ENCODE peak calls at places on chromosomes 13 and 19, in six cellular contexts. X is stimulated activated CD8-positive, alpha-beta memory T cell treated with anti-CD3 and anti-CD28 coated beads, Interleukin-15, amount 100 ng/mL, for 48 hours; J is activated CD4-positive, alpha-beta T cell treated with anti-CD3 and anti-CD28 coated beads, Interleukin-2, amount 50 U/mL, for 24 hours; A is AG09309; G is AG04449; V is NCI-H1092 treated with DMSO at 0.1 percent for 48 hours. I is an unnamed sample.

GRCh38 chr19:6521718-6522646 is 8.8 kb upstream of the TNFSF9 start:
- DNase-seq in A (no peak), J (no peak), G (no peak), X (peak), V (no peak), I (no peak)

GRCh38 chr19:48989701-48990291 is 3.3 kb downstream of the GYS1 start:
- DNase-seq in X (no peak), J (no peak), V (no peak), A (no peak), G (no peak), I (peak)

GRCh38 chr13:57063007-57063406 is 77.7 kb upstream of the PRR20A start:
- DNase-seq in G (no peak), J (no peak), V (no peak), X (no peak), A (no peak), I (no peak)

GRCh38 chr19:10009714-10010224 is 535 bp downstream of the COL5A3 start:
- DNase-seq in A (no peak), G (no peak), X (no peak), V (no peak), J (no peak), I (no peak)

GRCh38 chr19:32469796-32470195 is 64.2 kb downstream of the DPY19L3 start:
- DNase-seq in A (no peak), G (no peak), V (no peak), X (no peak), J (no peak), I (no peak)

GRCh38 chr19:13803038-13803437 is 7.8 kb downstream of the ZSWIM4 start:
- DNase-seq in A (no peak), X (no peak), J (no peak), G (no peak), V (no peak), I (no peak)

GRCh38 chr13:59533561-59534337 is 630.0 kb downstream of the DIAPH3 start:
- DNase-seq in A (no peak), V (peak), G (no peak), J (no peak), X (no peak), I (no peak)

GRCh38 chr19:12886943-12887747 is at the start of gene KLF1:
- DNase-seq in A (no peak), J (no peak), G (no peak), V (no peak), X (no peak), I (no peak)

GRCh38 chr13:30103161-30103858 is 204.0 kb downstream of the KATNAL1 start:
- DNase-seq in A (no peak), J (no peak), X (no peak), G (no peak), V (no peak), I (no peak)

GRCh38 chr19:35468637-35469036 is 20.6 kb downstream of the FFAR2 start:
- DNase-seq in G (peak), V (peak), J (peak), A (no peak), X (peak), I (no peak)

GRCh38 chr19:7901337-7901736 is 2.3 kb upstream of the MAP2K7 start:
- DNase-seq in J (no peak), X (no peak), G (no peak), A (no peak), V (no peak), I (no peak)

GRCh38 chr13:23509781-23510543 is 60.2 kb upstream of the TNFRSF19 start:
- DNase-seq in J (no peak), V (no peak), A (peak), X (no peak), G (no peak), I (peak)

GRCh38 chr19:5655412-5655811 is 24.9 kb downstream of the MICOS13 start:
- DNase-seq in J (no peak), G (no peak), A (no peak), X (no peak), V (no peak), I (no peak)

GRCh38 chr19:2805991-2806649 is 13.5 kb upstream of the ZNF554 start:
- DNase-seq in A (no peak), G (no peak), J (no peak), X (no peak), V (no peak), I (no peak)

GRCh38 chr19:7247160-7247559 is 47.1 kb downstream of the INSR start:
- DNase-seq in V (no peak), A (no peak), J (no peak), G (no peak), X (no peak), I (no peak)

GRCh38 chr19:45901912-45902650 is at the start of gene MYPOP:
- DNase-seq in J (peak), X (no peak), A (no peak), V (no peak), G (no peak), I (no peak)

GRCh38 chr13:114087430-114087829 is 45.0 kb downstream of the RASA3 start:
- DNase-seq in X (no peak), G (no peak), V (no peak), J (no peak), A (no peak), I (no peak)

GRCh38 chr19:49071860-49072547 is 495 bp downstream of the KCNA7 start:
- DNase-seq in X (no peak), V (no peak), G (no peak), J (no peak), A (no peak), I (no peak)

GRCh38 chr13:101690871-101691270 is 238.4 kb downstream of the ITGBL1 start:
- DNase-seq in G (no peak), J (no peak), X (no peak), A (no peak), V (no peak), I (no peak)

GRCh38 chr19:40754611-40755247 is 3.7 kb downstream of the SNRPA start:
- DNase-seq in V (no peak), G (no peak), A (no peak), X (peak), J (peak), I (no peak)

GRCh38 chr19:52621376-52621775 is 16.8 kb downstream of the ZNF83 start:
- DNase-seq in G (no peak), V (no peak), X (no peak), A (no peak), J (no peak), I (no peak)

GRCh38 chr13:21149568-21149967 is 26.8 kb downstream of the SKA3 start:
- DNase-seq in V (no peak), G (no peak), X (no peak), A (no peak), J (no peak), I (no peak)

GRCh38 chr19:32522967-32523366 is 58.0 kb upstream of the PDCD5 start:
- DNase-seq in J (no peak), X (no peak), A (no peak), G (no peak), V (no peak), I (no peak)

GRCh38 chr13:44422755-44423643 is 49.4 kb downstream of the SERP2 start:
- DNase-seq in G (no peak), V (no peak), J (no peak), X (no peak), A (no peak), I (no peak)

GRCh38 chr19:17457621-17458020 is 3.1 kb downstream of the NXNL1 start:
- DNase-seq in G (no peak), A (no peak), V (no peak), J (no peak), X (no peak), I (no peak)

GRCh38 chr19:14031719-14032480 is at the start of gene IL27RA:
- DNase-seq in X (peak), J (peak), V (peak), G (no peak), A (no peak), I (no peak)

GRCh38 chr13:23372264-23372905 is 61.1 kb downstream of the SACS start:
- DNase-seq in G (no peak), X (no peak), A (no peak), J (no peak), V (no peak), I (no peak)

GRCh38 chr13:64928704-64929499 is 2301.2 kb downstream of the PCDH9 start:
- DNase-seq in V (no peak), A (peak), G (peak), J (no peak), X (no peak), I (peak)

GRCh38 chr13:41563501-41564001 is 106.2 kb downstream of the RGCC start:
- DNase-seq in X (no peak), G (no peak), J (no peak), V (no peak), A (peak), I (no peak)

I was measured in BJ.